ENCODE peak calls at places on chromosomes 6 and 20, in nine cellular contexts. O is mammary epithelial cell, R is colonic mucosa, B is uterus, G is GM23248, A is OCI-LY7, T is ovary, H is adrenal gland, F is aorta. I is an unnamed sample.

GRCh38 chr6:151330130-151330715 is 61.1 kb downstream of the ZBTB2 start:
- DNase-seq in O (no peak), R (no peak), B (no peak), G (peak; percentile 55), A (no peak), T (no peak), H (no peak), F (no peak), I (no peak)

GRCh38 chr6:144397141-144397540 is 112.0 kb downstream of the UTRN start:
- DNase-seq in O (no peak), R (no peak), B (no peak), G (no peak), A (no peak), T (no peak), H (no peak), F (no peak), I (no peak)

GRCh38 chr20:9408422-9409300 is 105.7 kb upstream of the LAMP5 start:
- DNase-seq in O (peak; percentile 39), R (no peak), B (no peak), G (peak; percentile 71), A (no peak), T (no peak), H (no peak), F (no peak), I (no peak)

GRCh38 chr6:152271681-152272464 is 365.3 kb downstream of the SYNE1 start:
- DNase-seq in O (peak; percentile 67), R (no peak), B (peak; percentile 36), G (peak; percentile 77), A (no peak), T (peak; percentile 54), H (peak; percentile 54), F (no peak), I (no peak)

GRCh38 chr6:123838612-123839279 is 35.1 kb downstream of the NKAIN2 start:
- DNase-seq in O (no peak), R (no peak), B (no peak), G (no peak), A (no peak), T (no peak), H (no peak), F (no peak), I (no peak)

GRCh38 chr6:53441761-53442160 is 93.0 kb upstream of the ELOVL5 start:
- DNase-seq in O (no peak), R (no peak), B (no peak), G (peak; percentile 83), A (no peak), T (no peak), H (no peak), F (no peak), I (no peak)

GRCh38 chr20:5749512-5750490 is at the start of gene SHLD1:
- DNase-seq in O (peak; percentile 72), R (peak; percentile 84), B (peak; percentile 81), G (peak; percentile 94), A (peak; percentile 94), T (peak; percentile 80), H (peak; percentile 88), F (peak; percentile 91), I (peak; percentile 78)

GRCh38 chr6:15513801-15514711 is 148.8 kb downstream of the DTNBP1 start:
- DNase-seq in O (no peak), R (no peak), B (no peak), G (peak; percentile 64), A (no peak), T (no peak), H (peak; percentile 74), F (peak; percentile 65), I (no peak)

GRCh38 chr20:1920826-1921225 is 25.6 kb downstream of the SIRPA start:
- DNase-seq in O (no peak), R (no peak), B (no peak), G (no peak), A (no peak), T (no peak), H (no peak), F (no peak), I (no peak)

GRCh38 chr20:60219984-60220540 is 261.8 kb downstream of the CDH26 start:
- DNase-seq in O (no peak), R (no peak), B (no peak), G (peak; percentile 82), A (no peak), T (no peak), H (no peak), F (no peak), I (no peak)

GRCh38 chr6:161407581-161407980 is 133.7 kb upstream of the AGPAT4 start:
- DNase-seq in O (peak; percentile 58), R (no peak), B (no peak), G (peak; percentile 69), A (no peak), T (no peak), H (peak; percentile 23), F (no peak), I (no peak)

GRCh38 chr20:17601957-17602356 is 32.1 kb downstream of the DSTN start:
- DNase-seq in O (no peak), R (no peak), B (no peak), G (no peak), A (no peak), T (no peak), H (no peak), F (no peak), I (no peak)

GRCh38 chr20:49964964-49965780 is 17.6 kb upstream of the SNAI1 start:
- DNase-seq in O (no peak), R (peak; percentile 54), B (no peak), G (peak; percentile 41), A (peak; percentile 57), T (no peak), H (peak; percentile 29), F (peak; percentile 68), I (no peak)

GRCh38 chr6:84516151-84516550 is 248.2 kb downstream of the TBX18 start:
- DNase-seq in O (no peak), R (no peak), B (no peak), G (no peak), A (no peak), T (no peak), H (no peak), F (no peak), I (no peak)

GRCh38 chr20:2114560-2114959 is 12.9 kb downstream of the STK35 start:
- DNase-seq in O (no peak), R (no peak), B (no peak), G (peak; percentile 16), A (no peak), T (no peak), H (no peak), F (no peak), I (no peak)

DNA sequence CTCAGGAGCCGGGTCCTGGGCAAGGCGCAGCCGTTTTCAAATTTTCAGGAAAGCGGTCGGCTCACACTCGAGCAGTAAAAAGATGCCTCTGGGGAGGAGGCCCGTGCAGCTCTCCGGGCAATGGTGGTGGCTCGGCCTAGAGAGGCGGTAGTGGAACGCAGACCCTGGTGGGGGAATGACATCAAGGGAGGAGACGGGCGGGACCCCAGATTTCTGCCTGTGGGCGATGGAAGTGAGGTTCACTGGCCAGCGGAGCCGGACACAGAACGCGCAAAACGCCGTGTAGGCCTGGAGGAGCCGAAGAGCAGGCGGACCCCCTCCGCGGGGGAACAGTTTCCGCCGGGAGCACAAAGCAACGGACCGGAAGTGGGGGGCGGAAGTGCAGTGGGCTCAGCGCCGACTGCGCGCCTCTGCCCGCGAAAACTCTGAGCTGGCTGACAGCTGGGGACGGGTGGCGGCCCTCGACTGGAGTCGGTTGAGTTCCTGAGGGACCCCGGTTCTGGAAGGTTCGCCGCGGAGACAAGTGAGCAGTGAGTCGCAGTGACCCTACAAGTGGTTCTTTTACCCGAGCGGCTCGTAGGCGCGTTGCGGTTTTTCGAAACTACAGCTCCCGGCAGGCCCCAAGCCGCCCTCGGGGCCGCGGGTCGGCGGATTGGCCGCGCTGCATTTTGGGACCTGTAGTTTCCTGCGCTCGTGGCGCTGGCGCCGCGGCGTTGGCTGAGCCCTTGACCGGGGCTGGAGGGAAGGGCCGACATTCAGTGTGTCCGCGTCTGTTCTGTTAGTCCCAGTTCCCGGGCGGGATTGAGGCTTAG is at the start of gene RTEL1:
- DNase-seq in O (peak; percentile 91), R (peak; percentile 93), B (peak; percentile 89), G (peak; percentile 97), A (peak; percentile 90), T (peak; percentile 92), H (peak; percentile 94), F (peak; percentile 97), I (peak; percentile 88)
- H3K27ac ChIP-seq in O (peak within 1 kb of the TSS; percentile 47), R (peak within 1 kb of the TSS; percentile 59), B (peak within 1 kb of the TSS; percentile 84), G (peak within 1 kb of the TSS; percentile 75), A (peak within 1 kb of the TSS; percentile 57), T (peak within 1 kb of the TSS; percentile 88), H (peak within 1 kb of the TSS; percentile 84), F (peak within 1 kb of the TSS; percentile 9), I (peak within 1 kb of the TSS; percentile 87)

GRCh38 chr6:140138311-140138994 is 764.0 kb upstream of the CITED2 start:
- DNase-seq in O (peak; percentile 1), R (no peak), B (no peak), G (no peak), A (no peak), T (no peak), H (no peak), F (no peak), I (no peak)
- H3K9me3 ChIP-seq in O (no peaks in the 10 kb centered on the region), R (no peaks in the 10 kb centered on the region), B (no peaks in the 10 kb centered on the region), G (no peaks in the 10 kb centered on the region), A (no peaks in the 10 kb centered on the region), T (no peaks in the 10 kb centered on the region), H (peaks cover 5% of the 10 kb centered on the region), F (peaks cover 3% of the 10 kb centered on the region), I (no peaks in the 10 kb centered on the region)

DNA sequence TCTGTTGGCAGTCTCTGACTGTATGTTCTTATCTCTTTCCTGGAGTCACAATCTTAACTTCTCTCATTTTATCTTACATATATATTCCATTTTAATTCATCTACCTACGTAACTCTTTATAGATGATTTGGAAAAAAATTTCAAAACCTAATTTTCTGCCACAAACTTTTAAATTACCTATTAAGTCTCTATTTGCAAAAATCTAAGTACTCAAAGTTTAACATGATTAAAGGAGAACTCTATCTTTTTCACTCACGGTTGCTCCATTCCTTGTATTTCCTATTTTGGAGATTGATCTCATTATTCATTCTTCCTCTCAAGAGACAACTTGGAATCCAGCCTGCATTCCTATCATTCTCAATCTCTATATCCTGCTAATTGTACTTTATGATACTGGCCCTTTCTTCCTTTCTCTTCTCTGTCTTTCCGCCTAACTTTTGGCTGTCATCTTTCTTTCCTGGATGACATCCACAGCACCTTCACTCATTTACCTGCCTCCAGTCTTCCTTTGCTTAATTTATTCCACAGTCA is 1071.1 kb upstream of the CITED2 start:
- DNase-seq in O (no peak), R (no peak), B (no peak), G (peak; percentile 60), A (no peak), T (no peak), H (no peak), F (no peak), I (no peak)
- H3K4me1 ChIP-seq in O (no peaks in the 10 kb centered on the region), R (no peaks in the 10 kb centered on the region), B (no peaks in the 10 kb centered on the region), G (peaks cover 22% of the 10 kb centered on the region), A (no peaks in the 10 kb centered on the region), T (no peaks in the 10 kb centered on the region), H (no peaks in the 10 kb centered on the region), F (no peaks in the 10 kb centered on the region), I (no peaks in the 10 kb centered on the region)

DNA sequence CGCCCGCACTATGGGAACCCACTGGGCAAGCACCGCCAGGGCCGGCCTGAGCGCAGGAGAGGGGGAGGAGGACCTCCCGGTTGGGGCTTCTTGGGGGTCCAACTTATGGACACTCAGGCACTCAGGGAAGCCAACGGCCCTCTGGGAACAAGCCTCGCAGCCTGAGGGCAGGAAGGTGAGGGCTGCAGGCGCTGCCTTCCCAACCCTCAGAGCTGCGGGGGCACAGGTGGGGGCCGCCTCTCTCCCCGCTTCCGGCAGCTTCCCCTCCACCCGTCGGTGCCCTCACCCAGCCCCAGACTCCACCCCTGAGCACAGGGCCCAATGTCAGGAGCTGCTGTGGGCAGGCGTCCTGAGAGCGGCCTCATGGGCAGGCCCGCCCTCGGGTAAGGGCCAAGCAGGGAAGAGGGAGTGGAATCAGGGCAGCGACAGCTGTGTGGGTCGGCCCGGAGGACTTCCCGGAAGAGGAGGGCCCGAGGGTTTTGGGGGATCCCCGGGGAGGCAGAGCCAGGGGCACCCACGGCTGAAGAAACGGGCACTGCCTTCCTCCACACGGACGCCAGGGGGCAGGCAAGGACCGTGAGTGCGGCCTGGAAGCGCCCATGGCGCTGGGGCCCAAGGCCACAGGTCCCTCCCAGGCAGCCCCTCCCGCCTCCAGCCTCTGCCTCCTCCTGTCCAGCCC is 488 bp upstream of the PTK6 start:
- DNase-seq in O (peak; percentile 93), R (peak; percentile 97), B (peak; percentile 64), G (peak; percentile 94), A (peak; percentile 92), T (peak; percentile 85), H (peak; percentile 84), F (peak; percentile 94), I (peak; percentile 64)
- H3K27ac ChIP-seq in O (peak overlapping the region; percentile 19), R (peak overlapping the region; percentile 98), B (no peak overlapping the region), G (no peak overlapping the region), A (peak overlapping the region; percentile 48), T (no peak overlapping the region), H (peak overlapping the region; percentile 30), F (no peak overlapping the region), I (peak overlapping the region; percentile 73)

I was measured in prostate gland.